ENCODE peak calls at places on chromosomes 2 and 18, in five cellular contexts. One of them, this sample, is unnamed.

GRCh38 chr2:47299555-47299954 is 103.4 kb upstream of the MSH2 start:
- DNase-seq in stimulated activated CD4-positive, alpha-beta T cell treated with anti-CD3 and anti-CD28 coated beads, Interleukin-2, amount 100 ng/mL, for 48 hours: no peak
- DNase-seq in HFF-Myc: no peak
- DNase-seq in AG10803: peak; percentile 89
- DNase-seq in stimulated activated CD8-positive, alpha-beta memory T cell treated with anti-CD3 and anti-CD28 coated beads, Interleukin-15, amount 100 ng/mL, for 24 hours: no peak
- DNase-seq in this sample: no peak

GRCh38 chr2:142843731-142844130 is 33.7 kb upstream of the KYNU start:
- DNase-seq in AG10803: no peak
- DNase-seq in stimulated activated CD8-positive, alpha-beta memory T cell treated with anti-CD3 and anti-CD28 coated beads, Interleukin-15, amount 100 ng/mL, for 24 hours: no peak
- DNase-seq in HFF-Myc: no peak
- DNase-seq in stimulated activated CD4-positive, alpha-beta T cell treated with anti-CD3 and anti-CD28 coated beads, Interleukin-2, amount 100 ng/mL, for 48 hours: no peak
- DNase-seq in this sample: no peak

GRCh38 chr2:222830164-222830563 is 30.7 kb upstream of the ACSL3 start:
- DNase-seq in HFF-Myc: no peak
- DNase-seq in stimulated activated CD8-positive, alpha-beta memory T cell treated with anti-CD3 and anti-CD28 coated beads, Interleukin-15, amount 100 ng/mL, for 24 hours: no peak
- DNase-seq in stimulated activated CD4-positive, alpha-beta T cell treated with anti-CD3 and anti-CD28 coated beads, Interleukin-2, amount 100 ng/mL, for 48 hours: no peak
- DNase-seq in AG10803: no peak
- DNase-seq in this sample: no peak

GRCh38 chr2:96934096-96934495 is 52.3 kb downstream of the FAM178B start:
- DNase-seq in stimulated activated CD8-positive, alpha-beta memory T cell treated with anti-CD3 and anti-CD28 coated beads, Interleukin-15, amount 100 ng/mL, for 24 hours: no peak
- DNase-seq in HFF-Myc: no peak
- DNase-seq in stimulated activated CD4-positive, alpha-beta T cell treated with anti-CD3 and anti-CD28 coated beads, Interleukin-2, amount 100 ng/mL, for 48 hours: no peak
- DNase-seq in AG10803: no peak
- DNase-seq in this sample: no peak

GRCh38 chr2:141806090-141806489 is 324.7 kb downstream of the LRP1B start:
- DNase-seq in HFF-Myc: no peak
- DNase-seq in stimulated activated CD8-positive, alpha-beta memory T cell treated with anti-CD3 and anti-CD28 coated beads, Interleukin-15, amount 100 ng/mL, for 24 hours: no peak
- DNase-seq in stimulated activated CD4-positive, alpha-beta T cell treated with anti-CD3 and anti-CD28 coated beads, Interleukin-2, amount 100 ng/mL, for 48 hours: no peak
- DNase-seq in AG10803: no peak
- DNase-seq in this sample: no peak

GRCh38 chr2:189157939-189158338 is 21.6 kb downstream of the COL5A2 start:
- DNase-seq in stimulated activated CD8-positive, alpha-beta memory T cell treated with anti-CD3 and anti-CD28 coated beads, Interleukin-15, amount 100 ng/mL, for 24 hours: no peak
- DNase-seq in stimulated activated CD4-positive, alpha-beta T cell treated with anti-CD3 and anti-CD28 coated beads, Interleukin-2, amount 100 ng/mL, for 48 hours: no peak
- DNase-seq in HFF-Myc: no peak
- DNase-seq in AG10803: no peak
- DNase-seq in this sample: no peak

GRCh38 chr18:9918016-9918680 is 4.3 kb downstream of the VAPA start:
- DNase-seq in stimulated activated CD8-positive, alpha-beta memory T cell treated with anti-CD3 and anti-CD28 coated beads, Interleukin-15, amount 100 ng/mL, for 24 hours: no peak
- DNase-seq in AG10803: no peak
- DNase-seq in HFF-Myc: no peak
- DNase-seq in stimulated activated CD4-positive, alpha-beta T cell treated with anti-CD3 and anti-CD28 coated beads, Interleukin-2, amount 100 ng/mL, for 48 hours: no peak
- DNase-seq in this sample: no peak

GRCh38 chr18:3084206-3084605 is 71.3 kb upstream of the LPIN2 start:
- DNase-seq in stimulated activated CD4-positive, alpha-beta T cell treated with anti-CD3 and anti-CD28 coated beads, Interleukin-2, amount 100 ng/mL, for 48 hours: no peak
- DNase-seq in AG10803: no peak
- DNase-seq in HFF-Myc: no peak
- DNase-seq in stimulated activated CD8-positive, alpha-beta memory T cell treated with anti-CD3 and anti-CD28 coated beads, Interleukin-15, amount 100 ng/mL, for 24 hours: no peak
- DNase-seq in this sample: no peak